ENCODE peak calls at places on chromosomes 7 and 10, in seven cellular contexts. K is AG10803, Y is colonic mucosa, L is fibroblast of the aortic adventitia, H is natural killer cell, M is transverse colon, X is bronchial epithelial cell. W is an unnamed sample.

GRCh38 chr7:36468361-36469140 is 78.9 kb downstream of the ANLN start:
- DNase-seq in L (peak), M (no peak), H (no peak), K (peak), Y (no peak), X (no peak), W (no peak)

GRCh38 chr10:18254692-18255091 is 114.5 kb downstream of the CACNB2 start:
- DNase-seq in K (no peak), X (no peak), H (no peak), Y (no peak), M (no peak), L (no peak), W (no peak)

GRCh38 chr10:6136215-6137201 is 47.7 kb downstream of the RBM17 start:
- DNase-seq in Y (no peak), K (peak), X (peak), M (no peak), H (no peak), L (peak), W (no peak)

GRCh38 chr7:22688034-22688433 is 39.0 kb upstream of the IL6 start:
- DNase-seq in X (no peak), M (no peak), K (no peak), L (peak), H (no peak), Y (no peak), W (no peak)

GRCh38 chr7:4742051-4742573 is 33.3 kb upstream of the AP5Z1 start:
- DNase-seq in K (no peak), Y (peak), L (no peak), M (peak), X (no peak), H (no peak), W (no peak)

GRCh38 chr7:125032943-125033342 is 103.3 kb upstream of the POT1 start:
- DNase-seq in M (no peak), L (no peak), H (no peak), X (no peak), Y (no peak), K (no peak), W (no peak)

GRCh38 chr7:5703572-5704533 is 77.6 kb downstream of the RNF216 start:
- DNase-seq in K (no peak), X (no peak), M (no peak), Y (no peak), H (no peak), L (no peak), W (no peak)

GRCh38 chr7:4151926-4152549 is 530.1 kb upstream of the FOXK1 start:
- DNase-seq in M (no peak), X (no peak), H (no peak), L (no peak), K (no peak), Y (no peak), W (no peak)

GRCh38 chr10:1420663-1421362 is 316.5 kb downstream of the ADARB2 start:
- DNase-seq in X (peak), Y (peak), H (peak), K (no peak), M (peak), L (no peak), W (no peak)

GRCh38 chr10:14383266-14383665 is 52.5 kb upstream of the FRMD4A start:
- DNase-seq in H (no peak), L (no peak), Y (no peak), X (peak), K (peak), M (no peak), W (no peak)

GRCh38 chr7:79420464-79420863 is 33.0 kb downstream of the MAGI2 start:
- DNase-seq in M (no peak), L (peak), H (no peak), Y (no peak), X (peak), K (peak), W (no peak)

GRCh38 chr10:30788307-30788706 is 158.8 kb upstream of the LYZL2 start:
- DNase-seq in X (peak), K (no peak), Y (no peak), H (no peak), L (peak), M (no peak), W (no peak)

GRCh38 chr7:45575501-45576248 is 1.5 kb downstream of the ADCY1 start:
- DNase-seq in H (no peak), X (no peak), L (no peak), M (no peak), K (no peak), Y (no peak), W (no peak)

GRCh38 chr7:142482899-142483658 is 225.2 kb upstream of the PRSS58 start:
- DNase-seq in X (peak), H (no peak), M (peak), K (peak), Y (peak), L (peak), W (no peak)

GRCh38 chr7:5532520-5533335 is 109.1 kb upstream of the TNRC18 start:
- DNase-seq in X (no peak), K (no peak), M (peak), L (peak), H (no peak), Y (peak), W (peak)

GRCh38 chr10:123133511-123133910 is 2.3 kb upstream of the HMX3 start:
- DNase-seq in Y (no peak), X (no peak), K (no peak), M (no peak), L (no peak), H (no peak), W (no peak)

GRCh38 chr10:79434223-79434687 is 11.2 kb downstream of the ZCCHC24 start:
- DNase-seq in M (no peak), H (no peak), L (no peak), X (peak), K (peak), Y (no peak), W (no peak)

GRCh38 chr7:81111358-81111757 is 192.5 kb upstream of the SEMA3C start:
- DNase-seq in H (no peak), K (peak), M (no peak), X (peak), L (peak), Y (no peak), W (no peak)

GRCh38 chr7:16647435-16647960 is 1.5 kb downstream of the BZW2 start:
- DNase-seq in M (no peak), X (no peak), L (no peak), K (peak), H (no peak), Y (no peak), W (no peak)

GRCh38 chr10:100742936-100743335 is 2.4 kb upstream of the PAX2 start:
- DNase-seq in Y (no peak), L (no peak), X (no peak), M (no peak), H (no peak), K (no peak), W (peak)

GRCh38 chr7:15461576-15461975 is 100.2 kb downstream of the AGMO start:
- DNase-seq in X (peak), Y (no peak), M (no peak), H (no peak), K (peak), L (peak), W (no peak)

GRCh38 chr7:130386876-130387275 is 6.6 kb downstream of the CPA1 start:
- DNase-seq in L (no peak), X (no peak), Y (no peak), K (no peak), H (no peak), M (no peak), W (no peak)

GRCh38 chr7:33107136-33108066 is 1.8 kb downstream of the RP9 start:
- DNase-seq in X (peak), H (no peak), Y (peak), L (peak), K (peak), M (peak), W (no peak)

GRCh38 chr7:76505168-76506080 is 4.9 kb upstream of the UPK3B start:
- DNase-seq in M (no peak), K (no peak), Y (no peak), L (no peak), H (no peak), X (no peak), W (peak)

GRCh38 chr7:158589653-158590052 is 2.0 kb upstream of the PTPRN2 start:
- DNase-seq in H (no peak), K (no peak), M (no peak), L (no peak), Y (no peak), X (no peak), W (no peak)

GRCh38 chr10:122239578-122240257 is 31.4 kb upstream of the BTBD16 start:
- DNase-seq in K (peak), X (no peak), L (peak), M (no peak), Y (no peak), H (no peak), W (no peak)

GRCh38 chr7:47405921-47406765 is 175.8 kb downstream of the TNS3 start:
- DNase-seq in Y (peak), L (peak), M (peak), K (peak), H (no peak), X (peak), W (peak)

GRCh38 chr7:107712906-107713305 is 31.0 kb upstream of the CBLL1 start:
- DNase-seq in K (no peak), M (no peak), L (no peak), Y (no peak), X (peak), H (no peak), W (no peak)

GRCh38 chr7:81688622-81689411 is 81.0 kb downstream of the HGF start:
- DNase-seq in L (peak), Y (no peak), M (no peak), H (no peak), X (no peak), K (no peak), W (no peak)

GRCh38 chr10:106722524-106722923 is 442.0 kb downstream of the SORCS1 start:
- DNase-seq in K (no peak), L (no peak), M (peak), X (no peak), H (no peak), Y (peak), W (no peak)
- TF ChIP-seq CTCF in K (no peak), L (no peak), M (peak), X (no peak), H (no peak), Y (peak), W (no peak)

DNA sequence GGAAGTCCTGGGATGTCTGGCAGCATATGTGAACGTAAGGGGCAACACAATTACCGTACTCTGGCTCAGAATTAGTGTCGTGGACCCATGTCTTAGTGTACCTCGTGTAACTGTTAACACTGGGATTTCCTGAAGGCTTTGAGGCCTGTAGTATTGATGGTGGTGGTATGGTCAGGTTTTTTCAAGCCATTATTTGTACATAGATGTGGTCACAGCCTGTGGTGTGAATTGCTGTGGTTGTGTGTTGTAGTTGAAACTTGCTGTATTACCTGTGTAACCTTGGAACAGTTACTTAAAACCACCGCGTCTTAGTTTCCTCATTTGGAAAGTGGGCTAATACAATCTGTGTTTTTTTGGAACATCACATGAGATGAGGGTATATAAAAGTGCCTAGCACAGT is 5.3 kb downstream of the EXOC4 start:
- DNase-seq in M (no peak), X (no peak), K (no peak), L (no peak), H (no peak), Y (no peak), W (no peak)
- TF ChIP-seq CTCF in M (no peak), X (no peak), K (no peak), L (no peak), H (no peak), Y (no peak), W (no peak)

GRCh38 chr10:92961638-92962037 is 99.0 kb upstream of the CYP26C1 start:
- DNase-seq in H (no peak), X (no peak), M (no peak), L (no peak), K (no peak), Y (no peak), W (no peak)
- TF ChIP-seq CTCF in H (no peak), X (no peak), M (no peak), L (no peak), K (no peak), Y (no peak), W (no peak)

DNA sequence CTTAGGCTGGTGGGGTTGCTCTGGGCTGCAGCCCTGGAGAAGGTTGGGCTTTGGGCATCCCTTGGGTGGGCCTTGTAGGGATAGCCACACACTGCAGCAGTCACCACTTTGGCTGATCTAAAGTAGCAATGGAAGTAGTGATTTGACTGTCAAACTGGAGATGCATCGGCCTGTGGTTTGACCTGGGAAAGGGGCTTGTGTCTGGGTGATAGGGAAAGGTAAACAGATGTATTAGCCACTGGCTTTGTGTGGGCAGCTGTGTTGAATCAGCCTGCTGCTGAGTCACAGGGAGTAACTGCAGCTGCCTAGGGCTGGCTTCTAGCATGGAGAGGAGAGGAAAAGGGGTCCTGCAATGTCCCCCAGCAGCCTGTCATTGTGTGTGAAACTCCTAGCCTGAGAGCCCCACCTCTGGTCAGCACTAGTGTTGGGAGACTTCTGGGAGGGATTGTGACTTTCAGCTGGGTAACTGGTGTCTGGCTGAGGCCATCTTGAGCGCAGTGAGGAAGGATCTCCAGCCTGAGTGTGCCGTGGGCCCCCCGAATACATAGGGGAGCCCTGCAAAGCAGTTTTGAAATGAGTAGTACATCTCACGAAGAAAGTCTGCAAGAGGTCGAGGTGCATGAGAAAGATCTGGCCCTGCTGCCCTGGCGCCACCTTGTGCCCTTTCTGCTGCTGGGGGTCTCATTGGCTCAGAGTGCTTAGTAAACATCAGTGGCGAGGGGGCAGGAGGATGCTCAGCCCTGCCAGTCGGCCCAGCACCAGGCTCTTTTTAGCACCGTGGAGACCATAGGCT is 117.3 kb downstream of the FANK1 start:
- DNase-seq in L (peak), H (peak), K (peak), M (no peak), Y (no peak), X (peak), W (no peak)
- TF ChIP-seq CTCF in L (no peak), H (peak), K (no peak), M (no peak), Y (no peak), X (no peak), W (no peak)

GRCh38 chr7:24767878-24768569 is 10.8 kb upstream of the GSDME start:
- DNase-seq in L (no peak), K (no peak), H (no peak), Y (no peak), M (no peak), X (no peak), W (no peak)
- TF ChIP-seq CTCF in L (no peak), K (peak), H (no peak), Y (no peak), M (no peak), X (no peak), W (no peak)